ENCODE peak calls at places on chromosomes 3 and 15, in ten cellular contexts. One of them, this sample, is unnamed.

GRCh38 chr3:33211444-33211843 is 7.2 kb downstream of the SUSD5 start:
- DNase-seq in RWPE1: peak; percentile 51
- DNase-seq in foreskin fibroblast: peak; percentile 85
- DNase-seq in DND-41: no peak
- DNase-seq in NCI-H774: no peak
- DNase-seq in astrocyte of the spinal cord: peak; percentile 94
- DNase-seq in HEK293T: no peak
- DNase-seq in NCI-H146: no peak
- DNase-seq in left cardiac atrium: no peak
- DNase-seq in uterus: no peak
- DNase-seq in this sample: no peak

GRCh38 chr3:13019706-13020105 is 53.5 kb downstream of the IQSEC1 start:
- DNase-seq in left cardiac atrium: no peak
- DNase-seq in RWPE1: no peak
- DNase-seq in HEK293T: no peak
- DNase-seq in DND-41: no peak
- DNase-seq in uterus: no peak
- DNase-seq in NCI-H774: no peak
- DNase-seq in NCI-H146: no peak
- DNase-seq in foreskin fibroblast: no peak
- DNase-seq in astrocyte of the spinal cord: no peak
- DNase-seq in this sample: no peak

GRCh38 chr3:86239956-86240355 is 751.0 kb downstream of the VGLL3 start:
- DNase-seq in DND-41: no peak
- DNase-seq in foreskin fibroblast: no peak
- DNase-seq in NCI-H774: no peak
- DNase-seq in RWPE1: no peak
- DNase-seq in uterus: no peak
- DNase-seq in astrocyte of the spinal cord: no peak
- DNase-seq in HEK293T: no peak
- DNase-seq in left cardiac atrium: no peak
- DNase-seq in NCI-H146: no peak
- DNase-seq in this sample: no peak

GRCh38 chr3:149042766-149043386 is 43.5 kb downstream of the HLTF start:
- DNase-seq in NCI-H774: no peak
- DNase-seq in foreskin fibroblast: peak; percentile 24
- DNase-seq in NCI-H146: peak; percentile 49
- DNase-seq in DND-41: no peak
- DNase-seq in astrocyte of the spinal cord: peak; percentile 62
- DNase-seq in RWPE1: no peak
- DNase-seq in left cardiac atrium: no peak
- DNase-seq in HEK293T: no peak
- DNase-seq in uterus: no peak
- DNase-seq in this sample: no peak

GRCh38 chr15:82907350-82907749 is 45.2 kb downstream of the HOMER2 start:
- DNase-seq in uterus: no peak
- DNase-seq in foreskin fibroblast: no peak
- DNase-seq in RWPE1: no peak
- DNase-seq in NCI-H774: no peak
- DNase-seq in NCI-H146: no peak
- DNase-seq in left cardiac atrium: no peak
- DNase-seq in astrocyte of the spinal cord: no peak
- DNase-seq in HEK293T: no peak
- DNase-seq in DND-41: no peak
- DNase-seq in this sample: no peak

GRCh38 chr3:181859518-181859917 is 147.8 kb downstream of the SOX2 start:
- DNase-seq in HEK293T: no peak
- DNase-seq in uterus: no peak
- DNase-seq in foreskin fibroblast: no peak
- DNase-seq in left cardiac atrium: no peak
- DNase-seq in NCI-H774: no peak
- DNase-seq in RWPE1: no peak
- DNase-seq in NCI-H146: peak; percentile 83
- DNase-seq in astrocyte of the spinal cord: no peak
- DNase-seq in DND-41: no peak
- DNase-seq in this sample: no peak

GRCh38 chr15:40061212-40061901 is 22.4 kb upstream of the SRP14 start:
- DNase-seq in astrocyte of the spinal cord: no peak
- DNase-seq in RWPE1: no peak
- DNase-seq in uterus: no peak
- DNase-seq in NCI-H774: no peak
- DNase-seq in NCI-H146: no peak
- DNase-seq in DND-41: no peak
- DNase-seq in foreskin fibroblast: no peak
- DNase-seq in left cardiac atrium: no peak
- DNase-seq in HEK293T: no peak
- DNase-seq in this sample: no peak

GRCh38 chr3:197496746-197497125 is 59.0 kb downstream of the BDH1 start:
- DNase-seq in NCI-H774: no peak
- DNase-seq in uterus: no peak
- DNase-seq in RWPE1: no peak
- DNase-seq in DND-41: no peak
- DNase-seq in HEK293T: no peak
- DNase-seq in astrocyte of the spinal cord: no peak
- DNase-seq in NCI-H146: no peak
- DNase-seq in left cardiac atrium: no peak
- DNase-seq in foreskin fibroblast: no peak
- DNase-seq in this sample: no peak

GRCh38 chr15:63978511-63979226 is 67.6 kb downstream of the DAPK2 start:
- DNase-seq in DND-41: no peak
- DNase-seq in left cardiac atrium: peak; percentile 52
- DNase-seq in uterus: no peak
- DNase-seq in NCI-H146: no peak
- DNase-seq in HEK293T: no peak
- DNase-seq in foreskin fibroblast: no peak
- DNase-seq in RWPE1: no peak
- DNase-seq in astrocyte of the spinal cord: no peak
- DNase-seq in NCI-H774: no peak
- DNase-seq in this sample: no peak

This sample was measured in testis.